ENCODE peak calls at places on chromosomes 4 and X, in five cellular contexts. A is lower leg skin; K is activated naive CD8-positive, alpha-beta T cell treated with anti-CD3 and anti-CD28 coated beads, Interleukin-2, amount 50 U/mL, for 16 hours; E is sciatic nerve; G is T-helper 2 cell. H is an unnamed sample.

GRCh38 chr4:87832669-87833068 is at the start of gene MEPE:
- DNase-seq in K (no peak), A (no peak), E (no peak), G (no peak), H (no peak)

GRCh38 chrX:50161143-50161542 is 39.7 kb downstream of the AKAP4 start:
- DNase-seq in G (peak), K (no peak), A (no peak), E (no peak), H (no peak)

GRCh38 chr4:8690811-8691775 is 98.5 kb downstream of the CPZ start:
- DNase-seq in K (no peak), E (no peak), G (no peak), A (no peak), H (no peak)

GRCh38 chrX:82218361-82218760 is 1016.5 kb downstream of the SH3BGRL start:
- DNase-seq in E (no peak), K (no peak), A (no peak), G (peak), H (no peak)

GRCh38 chrX:147803948-147804347 is 107.8 kb upstream of the FMR1 start:
- DNase-seq in K (no peak), A (no peak), G (peak), E (no peak), H (peak)

GRCh38 chrX:130995351-130995967 is 62.7 kb upstream of the ARHGAP36 start:
- DNase-seq in E (no peak), A (no peak), K (no peak), G (no peak), H (no peak)

GRCh38 chr4:10416441-10416840 is 40.8 kb downstream of the ZNF518B start:
- DNase-seq in E (no peak), A (no peak), G (peak), K (no peak), H (no peak)

GRCh38 chr4:183172881-183173280 is 73.8 kb downstream of the WWC2 start:
- DNase-seq in G (no peak), E (no peak), K (no peak), A (no peak), H (no peak)

GRCh38 chr4:2257361-2258001 is 4.4 kb downstream of the MXD4 start:
- DNase-seq in E (peak), A (peak), G (no peak), K (no peak), H (no peak)

GRCh38 chrX:12210921-12211320 is 72.6 kb downstream of the FRMPD4 start:
- DNase-seq in K (no peak), G (no peak), A (no peak), E (no peak), H (no peak)

GRCh38 chr4:76061977-76062376 is 12.5 kb upstream of the ART3 start:
- DNase-seq in K (no peak), E (no peak), A (no peak), G (no peak), H (no peak)

GRCh38 chr4:55838356-55838755 is 15.1 kb upstream of the EXOC1 start:
- DNase-seq in A (no peak), G (no peak), K (no peak), E (no peak), H (no peak)

GRCh38 chr4:147693202-147693601 is 9.2 kb upstream of the PRMT9 start:
- DNase-seq in A (no peak), K (no peak), G (no peak), E (no peak), H (no peak)